ENCODE peak calls at places on chromosomes 5 and 9, in six cellular contexts. One of them, this sample, is unnamed.

GRCh38 chr9:5389109-5389732 is 48.5 kb downstream of the PLGRKT start:
- DNase-seq in adrenal gland: no peak
- DNase-seq in GM20000: peak; percentile 19
- DNase-seq in progenitor cell of endocrine pancreas: no peak
- DNase-seq in epithelial cell of esophagus: peak; percentile 70
- DNase-seq in A549: no peak
- DNase-seq in this sample: peak; percentile 74

GRCh38 chr9:134348404-134349155 is 22.3 kb downstream of the RXRA start:
- DNase-seq in adrenal gland: no peak
- DNase-seq in GM20000: no peak
- DNase-seq in progenitor cell of endocrine pancreas: no peak
- DNase-seq in epithelial cell of esophagus: no peak
- DNase-seq in A549: no peak
- DNase-seq in this sample: no peak

GRCh38 chr9:125432715-125433385 is 171.2 kb downstream of the GAPVD1 start:
- DNase-seq in adrenal gland: peak; percentile 9
- DNase-seq in GM20000: no peak
- DNase-seq in progenitor cell of endocrine pancreas: no peak
- DNase-seq in epithelial cell of esophagus: no peak
- DNase-seq in A549: no peak
- DNase-seq in this sample: no peak

GRCh38 chr9:36976371-36977030 is 57.6 kb downstream of the PAX5 start:
- DNase-seq in adrenal gland: no peak
- DNase-seq in GM20000: no peak
- DNase-seq in progenitor cell of endocrine pancreas: no peak
- DNase-seq in epithelial cell of esophagus: peak; percentile 96
- DNase-seq in A549: peak; percentile 39
- DNase-seq in this sample: peak; percentile 36

GRCh38 chr5:14745753-14746152 is 81.2 kb downstream of the OTULIN start:
- DNase-seq in adrenal gland: no peak
- DNase-seq in GM20000: no peak
- DNase-seq in progenitor cell of endocrine pancreas: no peak
- DNase-seq in epithelial cell of esophagus: no peak
- DNase-seq in A549: no peak
- DNase-seq in this sample: no peak

GRCh38 chr5:120219988-120220387 is 244.1 kb upstream of the PRR16 start:
- DNase-seq in adrenal gland: no peak
- DNase-seq in GM20000: no peak
- DNase-seq in progenitor cell of endocrine pancreas: no peak
- DNase-seq in epithelial cell of esophagus: no peak
- DNase-seq in A549: no peak
- DNase-seq in this sample: no peak

GRCh38 chr9:29039258-29039657 is 1466.0 kb upstream of the C9orf72 start:
- DNase-seq in adrenal gland: no peak
- DNase-seq in GM20000: no peak
- DNase-seq in progenitor cell of endocrine pancreas: no peak
- DNase-seq in epithelial cell of esophagus: peak; percentile 75
- DNase-seq in A549: no peak
- DNase-seq in this sample: no peak

GRCh38 chr5:72018158-72018803 is 89.0 kb upstream of the MAP1B start:
- DNase-seq in adrenal gland: peak; percentile 35
- DNase-seq in GM20000: peak; percentile 56
- DNase-seq in progenitor cell of endocrine pancreas: peak; percentile 25
- DNase-seq in epithelial cell of esophagus: peak; percentile 65
- DNase-seq in A549: peak; percentile 54
- DNase-seq in this sample: peak; percentile 50

GRCh38 chr9:131744171-131744714 is 4.4 kb upstream of the RAPGEF1 start:
- DNase-seq in adrenal gland: no peak
- DNase-seq in GM20000: no peak
- DNase-seq in progenitor cell of endocrine pancreas: no peak
- DNase-seq in epithelial cell of esophagus: peak; percentile 57
- DNase-seq in A549: no peak
- DNase-seq in this sample: no peak

GRCh38 chr9:17744786-17745185 is 165.9 kb downstream of the SH3GL2 start:
- DNase-seq in adrenal gland: no peak
- DNase-seq in GM20000: no peak
- DNase-seq in progenitor cell of endocrine pancreas: peak; percentile 26
- DNase-seq in epithelial cell of esophagus: peak; percentile 34
- DNase-seq in A549: no peak
- DNase-seq in this sample: no peak

GRCh38 chr5:27612161-27612560 is 573.8 kb upstream of the CDH9 start:
- DNase-seq in adrenal gland: no peak
- DNase-seq in GM20000: no peak
- DNase-seq in progenitor cell of endocrine pancreas: no peak
- DNase-seq in epithelial cell of esophagus: no peak
- DNase-seq in A549: no peak
- DNase-seq in this sample: no peak

GRCh38 chr5:109250533-109251329 is 159.0 kb downstream of the PJA2 start:
- DNase-seq in adrenal gland: no peak
- DNase-seq in GM20000: no peak
- DNase-seq in progenitor cell of endocrine pancreas: no peak
- DNase-seq in epithelial cell of esophagus: no peak
- DNase-seq in A549: no peak
- DNase-seq in this sample: no peak

GRCh38 chr5:84693256-84693655 is 308.6 kb upstream of the EDIL3 start:
- DNase-seq in adrenal gland: no peak
- DNase-seq in GM20000: no peak
- DNase-seq in progenitor cell of endocrine pancreas: no peak
- DNase-seq in epithelial cell of esophagus: no peak
- DNase-seq in A549: no peak
- DNase-seq in this sample: no peak

GRCh38 chr9:23789529-23790254 is 36.3 kb downstream of the ELAVL2 start:
- DNase-seq in adrenal gland: no peak
- DNase-seq in GM20000: no peak
- DNase-seq in progenitor cell of endocrine pancreas: no peak
- DNase-seq in epithelial cell of esophagus: no peak
- DNase-seq in A549: no peak
- DNase-seq in this sample: no peak

GRCh38 chr5:147177125-147177840 is 57.5 kb upstream of the STK32A start:
- DNase-seq in adrenal gland: no peak
- DNase-seq in GM20000: no peak
- DNase-seq in progenitor cell of endocrine pancreas: no peak
- DNase-seq in epithelial cell of esophagus: no peak
- DNase-seq in A549: no peak
- DNase-seq in this sample: no peak

GRCh38 chr5:69364414-69364813 is 4.9 kb downstream of the AK6 start:
- DNase-seq in adrenal gland: no peak
- DNase-seq in GM20000: peak; percentile 25
- DNase-seq in progenitor cell of endocrine pancreas: no peak
- DNase-seq in epithelial cell of esophagus: peak; percentile 24
- DNase-seq in A549: peak; percentile 63
- DNase-seq in this sample: peak; percentile 20

GRCh38 chr9:130479587-130479986 is 34.8 kb downstream of the ASS1 start:
- DNase-seq in adrenal gland: no peak
- DNase-seq in GM20000: no peak
- DNase-seq in progenitor cell of endocrine pancreas: no peak
- DNase-seq in epithelial cell of esophagus: no peak
- DNase-seq in A549: no peak
- DNase-seq in this sample: no peak
- TF ChIP-seq CTCF in adrenal gland: no peak
- TF ChIP-seq CTCF in GM20000: no peak
- TF ChIP-seq CTCF in progenitor cell of endocrine pancreas: no peak
- TF ChIP-seq CTCF in epithelial cell of esophagus: no peak
- TF ChIP-seq CTCF in A549: no peak
- TF ChIP-seq CTCF in this sample: no peak

GRCh38 chr5:88683506-88684135 is 199.4 kb downstream of the MEF2C start:
- DNase-seq in adrenal gland: no peak
- DNase-seq in GM20000: no peak
- DNase-seq in progenitor cell of endocrine pancreas: no peak
- DNase-seq in epithelial cell of esophagus: no peak
- DNase-seq in A549: peak; percentile 47
- DNase-seq in this sample: no peak
- TF ChIP-seq CTCF in adrenal gland: no peak
- TF ChIP-seq CTCF in GM20000: no peak
- TF ChIP-seq CTCF in progenitor cell of endocrine pancreas: peak; percentile 44
- TF ChIP-seq CTCF in epithelial cell of esophagus: no peak
- TF ChIP-seq CTCF in A549: no peak
- TF ChIP-seq CTCF in this sample: peak; percentile 30

DNA sequence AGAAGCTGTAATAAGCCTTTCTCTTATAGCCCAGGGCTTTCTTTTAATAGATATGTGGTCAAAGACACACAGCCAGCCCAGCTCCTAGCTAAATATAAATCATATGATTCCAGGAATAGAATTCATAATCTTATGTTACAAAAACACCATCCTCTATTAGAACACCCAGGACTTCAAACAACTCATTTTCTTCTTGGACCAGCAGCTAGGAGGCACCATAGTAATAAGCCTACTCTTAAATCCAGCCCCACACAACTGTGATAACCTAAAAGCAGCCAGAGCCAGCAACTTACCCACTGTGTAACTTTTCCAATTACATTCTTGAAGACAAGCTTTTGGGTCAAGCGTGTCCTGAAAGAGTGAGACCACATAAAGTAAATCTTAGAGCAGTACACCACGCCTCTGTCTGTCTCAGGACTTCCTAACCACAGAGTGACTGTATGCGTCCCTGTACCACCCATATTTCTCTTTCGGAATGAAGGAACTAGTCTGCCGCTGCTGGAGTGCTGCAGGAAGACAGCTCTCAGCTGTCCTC is 223.8 kb downstream of the TLE1 start:
- DNase-seq in adrenal gland: no peak
- DNase-seq in GM20000: no peak
- DNase-seq in progenitor cell of endocrine pancreas: no peak
- DNase-seq in epithelial cell of esophagus: no peak
- DNase-seq in A549: no peak
- DNase-seq in this sample: no peak
- TF ChIP-seq CTCF in adrenal gland: no peak
- TF ChIP-seq CTCF in GM20000: no peak
- TF ChIP-seq CTCF in progenitor cell of endocrine pancreas: no peak
- TF ChIP-seq CTCF in epithelial cell of esophagus: no peak
- TF ChIP-seq CTCF in A549: no peak
- TF ChIP-seq CTCF in this sample: peak; percentile 29

GRCh38 chr9:133347515-133347984 is 381 bp downstream of the MED22 start:
- DNase-seq in adrenal gland: peak; percentile 45
- DNase-seq in GM20000: peak; percentile 80
- DNase-seq in progenitor cell of endocrine pancreas: no peak
- DNase-seq in epithelial cell of esophagus: peak; percentile 28
- DNase-seq in A549: no peak
- DNase-seq in this sample: no peak
- TF ChIP-seq CTCF in adrenal gland: no peak
- TF ChIP-seq CTCF in GM20000: no peak
- TF ChIP-seq CTCF in progenitor cell of endocrine pancreas: no peak
- TF ChIP-seq CTCF in epithelial cell of esophagus: no peak
- TF ChIP-seq CTCF in A549: no peak
- TF ChIP-seq CTCF in this sample: peak; percentile 44

GRCh38 chr5:142215915-142216681 is 107.5 kb downstream of the NDFIP1 start:
- DNase-seq in adrenal gland: peak; percentile 48
- DNase-seq in GM20000: no peak
- DNase-seq in progenitor cell of endocrine pancreas: no peak
- DNase-seq in epithelial cell of esophagus: peak; percentile 88
- DNase-seq in A549: peak; percentile 57
- DNase-seq in this sample: peak; percentile 97
- TF ChIP-seq CTCF in adrenal gland: no peak
- TF ChIP-seq CTCF in GM20000: no peak
- TF ChIP-seq CTCF in progenitor cell of endocrine pancreas: no peak
- TF ChIP-seq CTCF in epithelial cell of esophagus: no peak
- TF ChIP-seq CTCF in A549: no peak
- TF ChIP-seq CTCF in this sample: no peak

DNA sequence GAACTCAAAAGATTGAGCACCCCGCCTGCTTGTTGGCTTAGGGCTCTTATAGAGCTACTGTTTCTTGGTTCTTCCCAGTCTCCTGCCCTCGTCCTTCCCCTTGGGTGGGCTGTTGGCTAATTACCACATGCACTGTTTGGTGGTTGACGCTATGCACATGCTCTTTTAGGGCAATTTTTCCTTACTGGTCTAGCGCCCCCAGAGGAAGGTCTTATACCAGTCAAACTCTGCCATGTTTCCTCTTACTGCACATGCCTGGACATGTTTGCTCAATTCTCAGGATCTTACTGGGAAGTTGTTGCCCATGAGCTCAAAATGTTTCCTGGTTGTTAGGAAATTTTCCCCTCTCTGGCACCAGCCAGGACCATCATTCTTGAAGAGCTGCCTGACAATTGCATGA is 101.9 kb downstream of the SLC28A3 start:
- DNase-seq in adrenal gland: no peak
- DNase-seq in GM20000: no peak
- DNase-seq in progenitor cell of endocrine pancreas: no peak
- DNase-seq in epithelial cell of esophagus: peak; percentile 42
- DNase-seq in A549: no peak
- DNase-seq in this sample: no peak
- TF ChIP-seq CTCF in adrenal gland: no peak
- TF ChIP-seq CTCF in GM20000: no peak
- TF ChIP-seq CTCF in progenitor cell of endocrine pancreas: peak; percentile 8
- TF ChIP-seq CTCF in epithelial cell of esophagus: peak; percentile 37
- TF ChIP-seq CTCF in A549: no peak
- TF ChIP-seq CTCF in this sample: peak; percentile 59

GRCh38 chr9:135674977-135675376 is 11.9 kb downstream of the LCN9 start:
- DNase-seq in adrenal gland: no peak
- DNase-seq in GM20000: no peak
- DNase-seq in progenitor cell of endocrine pancreas: no peak
- DNase-seq in epithelial cell of esophagus: no peak
- DNase-seq in A549: no peak
- DNase-seq in this sample: no peak

GRCh38 chr9:135673941-135674340 is 10.8 kb downstream of the LCN9 start:
- DNase-seq in adrenal gland: no peak
- DNase-seq in GM20000: no peak
- DNase-seq in progenitor cell of endocrine pancreas: no peak
- DNase-seq in epithelial cell of esophagus: no peak
- DNase-seq in A549: no peak
- DNase-seq in this sample: no peak

GRCh38 chr9:135669616-135670285 is 6.6 kb downstream of the LCN9 start:
- DNase-seq in adrenal gland: no peak
- DNase-seq in GM20000: peak; percentile 14
- DNase-seq in progenitor cell of endocrine pancreas: no peak
- DNase-seq in epithelial cell of esophagus: no peak
- DNase-seq in A549: no peak
- DNase-seq in this sample: no peak

GRCh38 chr9:135670721-135671590 is 7.8 kb downstream of the LCN9 start:
- DNase-seq in adrenal gland: no peak
- DNase-seq in GM20000: no peak
- DNase-seq in progenitor cell of endocrine pancreas: no peak
- DNase-seq in epithelial cell of esophagus: no peak
- DNase-seq in A549: no peak
- DNase-seq in this sample: no peak

GRCh38 chr9:135671591-135672041 is 8.5 kb downstream of the LCN9 start:
- DNase-seq in adrenal gland: no peak
- DNase-seq in GM20000: no peak
- DNase-seq in progenitor cell of endocrine pancreas: no peak
- DNase-seq in epithelial cell of esophagus: no peak
- DNase-seq in A549: no peak
- DNase-seq in this sample: no peak
- TF ChIP-seq CTCF in adrenal gland: no peak
- TF ChIP-seq CTCF in GM20000: no peak
- TF ChIP-seq CTCF in progenitor cell of endocrine pancreas: no peak
- TF ChIP-seq CTCF in epithelial cell of esophagus: no peak
- TF ChIP-seq CTCF in A549: no peak
- TF ChIP-seq CTCF in this sample: no peak

GRCh38 chr5:99721487-99721886 is 792.7 kb upstream of the CHD1 start:
- DNase-seq in adrenal gland: no peak
- DNase-seq in GM20000: no peak
- DNase-seq in progenitor cell of endocrine pancreas: no peak
- DNase-seq in epithelial cell of esophagus: no peak
- DNase-seq in A549: no peak
- DNase-seq in this sample: no peak

GRCh38 chr5:99715921-99716320 is 787.1 kb upstream of the CHD1 start:
- DNase-seq in adrenal gland: no peak
- DNase-seq in GM20000: no peak
- DNase-seq in progenitor cell of endocrine pancreas: no peak
- DNase-seq in epithelial cell of esophagus: no peak
- DNase-seq in A549: no peak
- DNase-seq in this sample: no peak
- TF ChIP-seq CTCF in adrenal gland: no peak
- TF ChIP-seq CTCF in GM20000: no peak
- TF ChIP-seq CTCF in progenitor cell of endocrine pancreas: peak; percentile 4
- TF ChIP-seq CTCF in epithelial cell of esophagus: no peak
- TF ChIP-seq CTCF in A549: no peak
- TF ChIP-seq CTCF in this sample: peak; percentile 15